ENCODE peak calls at places on chromosome 18, in four cellular contexts. T is H1, K is HepG2, A is GM12878. P is an unnamed sample.

GRCh38 chr18:63025251-63025710 is 294.3 kb downstream of the BCL2 start:
- DNase-seq in T (no peak), K (no peak), A (no peak), P (peak)

GRCh38 chr18:13625355-13625754 is 101.0 kb downstream of the FAM210A start:
- DNase-seq in K (no peak), A (no peak), T (no peak), P (no peak)

GRCh38 chr18:53322163-53322562 is 902.3 kb downstream of the MBD2 start:
- DNase-seq in A (no peak), T (no peak), K (no peak), P (no peak)

GRCh38 chr18:25223211-25223610 is 128.8 kb downstream of the ZNF521 start:
- DNase-seq in A (no peak), K (no peak), T (peak), P (no peak)

GRCh38 chr18:74248189-74248975 is 43.4 kb downstream of the CYB5A start:
- DNase-seq in A (no peak), K (no peak), T (no peak), P (no peak)

GRCh38 chr18:1392046-1392445 is 487.4 kb downstream of the ADCYAP1 start:
- DNase-seq in K (peak), A (no peak), T (no peak), P (no peak)

GRCh38 chr18:36518839-36519238 is 221.3 kb downstream of the FHOD3 start:
- DNase-seq in T (no peak), A (no peak), K (no peak), P (no peak)

GRCh38 chr18:5998907-5999306 is 103.6 kb upstream of the TMEM200C start:
- DNase-seq in K (no peak), T (no peak), A (no peak), P (no peak)

GRCh38 chr18:63148449-63149199 is 170.9 kb downstream of the BCL2 start:
- DNase-seq in T (no peak), K (no peak), A (no peak), P (no peak)

GRCh38 chr18:12842459-12843380 is 41.3 kb downstream of the PTPN2 start:
- DNase-seq in K (no peak), T (no peak), A (no peak), P (no peak)

GRCh38 chr18:79530821-79531220 is 135.1 kb downstream of the NFATC1 start:
- DNase-seq in A (no peak), K (no peak), T (no peak), P (no peak)

GRCh38 chr18:494602-494983 is 5.9 kb downstream of the COLEC12 start:
- DNase-seq in K (no peak), T (no peak), A (no peak), P (no peak)

GRCh38 chr18:54983041-54983686 is 23.9 kb upstream of the CCDC68 start:
- DNase-seq in A (no peak), K (peak), T (no peak), P (no peak)

GRCh38 chr18:445090-445489 is 55.4 kb downstream of the COLEC12 start:
- DNase-seq in K (no peak), A (no peak), T (no peak), P (no peak)

GRCh38 chr18:68623342-68623741 is 91.6 kb downstream of the TMX3 start:
- DNase-seq in T (peak), A (no peak), K (peak), P (peak)

GRCh38 chr18:12406376-12407111 is 1.2 kb upstream of the PRELID3A start:
- DNase-seq in A (no peak), T (no peak), K (no peak), P (no peak)

DNA sequence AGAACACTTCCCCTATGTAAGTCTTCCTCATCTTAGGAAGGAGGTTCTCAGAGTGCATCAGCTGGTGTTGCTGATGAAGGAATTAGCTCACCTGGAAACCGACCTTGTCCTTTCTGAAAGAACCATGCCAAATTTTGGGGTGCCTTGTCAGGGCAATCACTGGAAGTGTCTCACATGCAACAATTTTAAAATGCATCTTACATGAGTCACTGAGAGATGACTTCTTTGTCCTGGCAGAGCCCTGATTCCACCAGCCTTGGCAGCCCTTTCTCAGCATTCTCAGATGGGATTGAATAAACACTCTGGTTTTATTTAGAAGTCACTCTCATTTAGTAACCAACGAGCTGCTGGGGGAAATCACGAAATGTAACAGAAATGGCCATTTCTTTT is 3.8 kb upstream of the ATP8B1 start:
- DNase-seq in A (no peak), K (no peak), T (no peak), P (no peak)
- TF ChIP-seq SUZ12 in A (no peak), K (no peak), T (no peak), P (no peak)

DNA sequence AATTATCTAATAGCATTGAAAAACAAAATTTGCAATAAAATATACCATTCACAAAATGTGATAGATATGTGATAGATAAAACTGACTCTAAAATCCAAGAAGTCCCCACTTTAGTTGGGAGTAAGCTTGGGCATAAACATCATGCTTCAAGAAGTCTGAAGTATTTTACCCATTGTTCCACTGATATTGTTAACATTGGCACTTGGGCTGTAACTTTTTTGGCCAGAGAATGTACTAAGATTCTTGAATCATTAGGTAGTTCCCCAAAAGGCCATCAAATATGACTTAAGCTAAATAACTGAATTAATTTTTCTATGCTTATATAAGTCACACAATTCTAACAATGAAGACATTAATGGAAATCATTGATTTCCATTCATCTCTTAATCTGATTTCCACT is 413.6 kb downstream of the CDH2 start:
- DNase-seq in K (no peak), A (no peak), T (no peak), P (no peak)
- TF ChIP-seq ZNF274 in K (no peak), A (no peak), T (no peak), P (no peak)

GRCh38 chr18:33232318-33232626 is 208.2 kb downstream of the CCDC178 start:
- DNase-seq in K (no peak), T (no peak), A (no peak), P (no peak)

DNA sequence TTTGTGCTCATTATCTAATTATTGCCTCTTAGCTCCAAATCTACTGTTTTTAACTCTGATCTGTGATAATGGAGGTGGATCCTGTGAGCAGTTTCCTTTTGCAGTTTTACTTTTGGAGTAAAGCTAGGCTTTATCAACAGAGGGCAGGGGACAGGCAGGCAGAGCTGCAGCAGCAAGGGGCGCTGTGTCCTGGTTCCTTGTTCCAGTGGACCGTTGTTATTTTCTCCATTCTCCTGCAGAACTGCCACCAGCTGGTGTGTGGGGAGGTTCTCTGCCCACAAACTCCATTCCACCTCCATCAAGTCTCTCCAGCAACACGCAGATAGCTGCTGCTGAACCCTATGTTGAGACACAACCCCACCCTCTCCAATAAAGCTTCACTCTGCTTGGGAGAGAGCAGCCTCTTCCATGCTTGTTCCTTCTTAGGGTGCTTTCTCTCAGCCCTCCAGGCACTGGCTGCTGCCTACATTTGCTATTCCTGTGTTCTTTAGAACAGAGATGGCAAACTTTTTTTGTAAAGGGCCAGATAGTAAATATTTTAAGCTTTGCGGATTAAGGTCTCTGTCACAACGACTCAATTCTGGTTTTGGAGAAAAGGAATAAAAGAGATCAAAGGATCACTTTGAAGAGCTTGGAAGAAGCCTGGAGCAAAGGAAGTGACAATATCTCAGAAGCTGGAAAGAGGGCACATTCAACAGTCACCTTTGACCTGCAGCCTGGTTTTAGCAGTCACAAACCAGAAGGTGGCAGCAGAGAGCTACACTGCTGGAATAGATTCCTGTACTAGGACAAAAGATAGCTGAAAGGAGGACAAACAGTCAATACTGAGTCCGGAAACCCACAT is 208.8 kb downstream of the CCDC178 start:
- DNase-seq in A (peak), T (peak), K (peak), P (peak)
- TF ChIP-seq SUZ12 in A (no peak), T (no peak), K (no peak), P (no peak)

GRCh38 chr18:45378933-45379332 is 236.3 kb upstream of the SLC14A2 start:
- DNase-seq in A (no peak), T (no peak), K (no peak), P (no peak)

GRCh38 chr18:45386256-45386655 is 229.0 kb upstream of the SLC14A2 start:
- DNase-seq in A (no peak), T (peak), K (peak), P (peak)

GRCh38 chr18:45383228-45383627 is 232.0 kb upstream of the SLC14A2 start:
- DNase-seq in K (no peak), A (no peak), T (no peak), P (no peak)

GRCh38 chr18:45379903-45380302 is 235.4 kb upstream of the SLC14A2 start:
- DNase-seq in A (peak), T (no peak), K (no peak), P (no peak)

DNA sequence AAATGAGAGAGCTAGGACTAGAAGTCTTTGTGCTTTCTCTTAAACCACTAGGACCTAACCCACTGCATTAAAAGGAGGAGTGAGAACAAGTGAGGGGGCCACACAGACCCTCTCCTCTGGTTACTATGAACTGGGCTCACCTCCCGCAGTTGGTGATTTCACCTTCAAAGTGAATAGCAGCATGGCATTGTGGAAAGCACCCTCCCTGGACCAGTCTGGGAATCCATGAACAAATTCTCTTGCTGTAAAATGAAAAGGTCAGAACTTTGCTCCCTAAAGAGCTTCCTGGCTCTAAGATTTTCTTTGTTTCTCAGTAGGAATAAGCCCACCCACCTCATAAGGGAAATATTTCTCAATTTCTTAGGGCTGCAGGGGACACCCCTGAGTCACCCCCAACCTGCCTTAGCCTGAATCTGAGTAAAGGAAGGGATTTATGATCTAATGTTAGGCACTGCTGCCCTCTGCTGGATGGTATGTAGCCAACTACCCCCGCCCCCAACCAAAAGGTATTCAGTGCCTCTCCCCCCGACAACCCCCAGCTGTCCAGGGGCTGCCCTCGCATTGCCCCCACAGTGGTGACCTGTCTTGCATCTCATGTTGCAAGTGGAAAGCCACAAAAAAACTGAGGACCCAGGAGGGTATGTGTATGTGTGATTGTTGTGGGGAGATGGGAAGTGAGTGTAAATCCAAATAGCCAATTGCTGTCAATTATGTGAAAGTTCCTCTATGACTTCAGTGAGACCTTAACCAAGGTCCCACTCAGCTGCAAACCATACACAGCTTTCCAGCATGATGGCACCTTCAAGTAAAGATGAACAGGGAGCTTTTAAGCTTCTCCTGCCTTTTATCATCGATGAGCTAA is 230.9 kb upstream of the SLC14A2 start:
- DNase-seq in T (peak), K (peak), A (peak), P (peak)
- TF ChIP-seq ZNF274 in T (no peak), K (no peak), A (no peak), P (no peak)

P was measured in NT2/D1.